ENCODE peak calls at places on chromosome 13, in ten cellular contexts. L is stimulated activated CD4-positive, alpha-beta T cell treated with anti-CD3 and anti-CD28 coated beads, Interleukin-15, amount 100 ng/mL, for 24 hours; I is activated CD8-positive, alpha-beta T cell treated with anti-CD3 and anti-CD28 coated beads, Interleukin-2, amount 10 ng/mL, durations not matched to agents 7 days and 5 days; T is iPS DF 19.7; M is stimulated activated CD8-positive, alpha-beta memory T cell treated with anti-CD3 and anti-CD28 coated beads, Interleukin-12 subunit alpha, Interleukin-12 subunit beta, amount 100 ng/mL, for 4 hours; K is skeletal muscle cell; V is stimulated activated naive CD4-positive, alpha-beta T cell treated with Interleukin-2 at 50 U/mL for 16 hours; N is activated CD4-positive, alpha-beta T cell treated with anti-CD3 and anti-CD28 coated beads, Interleukin-2, amount 50 U/mL, for 24 hours; F is A673; Y is NCI-H82. U is an unnamed sample.

GRCh38 chr13:73618275-73618865 is 515.8 kb downstream of the KLF12 start:
- DNase-seq in L (no peak), I (no peak), T (no peak), M (no peak), K (no peak), V (no peak), N (no peak), F (no peak), Y (no peak), U (no peak)

GRCh38 chr13:93226623-93227279 is at the start of gene GPC6:
- DNase-seq in L (no peak), I (no peak), T (no peak), M (no peak), K (peak), V (no peak), N (no peak), F (peak), Y (peak), U (no peak)

GRCh38 chr13:110850840-110851239 is 64.0 kb downstream of the ANKRD10 start:
- DNase-seq in L (no peak), I (no peak), T (no peak), M (no peak), K (no peak), V (no peak), N (no peak), F (no peak), Y (no peak), U (no peak)

GRCh38 chr13:108734676-108735075 is 105.3 kb downstream of the MYO16 start:
- DNase-seq in L (no peak), I (no peak), T (peak), M (no peak), K (no peak), V (no peak), N (no peak), F (peak), Y (peak), U (no peak)

GRCh38 chr13:91347996-91348905 is 764 bp downstream of the MIR17HG start:
- DNase-seq in L (peak), I (peak), T (no peak), M (peak), K (no peak), V (peak), N (peak), F (peak), Y (peak), U (peak)

GRCh38 chr13:85265296-85265695 is 533.9 kb downstream of the SLITRK6 start:
- DNase-seq in L (no peak), I (no peak), T (no peak), M (no peak), K (no peak), V (no peak), N (no peak), F (no peak), Y (no peak), U (no peak)

GRCh38 chr13:93476175-93476574 is 249.6 kb downstream of the GPC6 start:
- DNase-seq in L (no peak), I (no peak), T (no peak), M (no peak), K (peak), V (no peak), N (no peak), F (peak), Y (no peak), U (no peak)

GRCh38 chr13:25869941-25870340 is 181.9 kb downstream of the SHISA2 start:
- DNase-seq in L (no peak), I (no peak), T (no peak), M (no peak), K (no peak), V (no peak), N (no peak), F (no peak), Y (no peak), U (no peak)

GRCh38 chr13:34416833-34417425 is 525.1 kb upstream of the NBEA start:
- DNase-seq in L (no peak), I (no peak), T (no peak), M (no peak), K (peak), V (no peak), N (no peak), F (no peak), Y (peak), U (no peak)

GRCh38 chr13:45142440-45143345 is 22.4 kb downstream of the GTF2F2 start:
- DNase-seq in L (no peak), I (no peak), T (no peak), M (no peak), K (no peak), V (no peak), N (no peak), F (peak), Y (peak), U (no peak)

GRCh38 chr13:99144306-99144705 is 56.3 kb upstream of the UBAC2 start:
- DNase-seq in L (no peak), I (no peak), T (no peak), M (no peak), K (no peak), V (no peak), N (no peak), F (no peak), Y (no peak), U (no peak)

GRCh38 chr13:111977184-111977516 is 89.8 kb upstream of the SOX1 start:
- DNase-seq in L (no peak), I (no peak), T (no peak), M (no peak), K (no peak), V (no peak), N (no peak), F (no peak), Y (no peak), U (no peak)

GRCh38 chr13:46698015-46698414 is 98.9 kb downstream of the ESD start:
- DNase-seq in L (no peak), I (no peak), T (no peak), M (no peak), K (no peak), V (no peak), N (no peak), F (no peak), Y (no peak), U (no peak)

GRCh38 chr13:35190241-35190640 is 248.2 kb downstream of the NBEA start:
- DNase-seq in L (no peak), I (no peak), T (no peak), M (no peak), K (no peak), V (no peak), N (no peak), F (no peak), Y (no peak), U (no peak)

GRCh38 chr13:33057019-33057785 is 41.0 kb downstream of the KL start:
- DNase-seq in L (no peak), I (no peak), T (peak), M (no peak), K (no peak), V (no peak), N (no peak), F (peak), Y (peak), U (no peak)

GRCh38 chr13:41554626-41555386 is 97.5 kb downstream of the RGCC start:
- DNase-seq in L (peak), I (peak), T (no peak), M (no peak), K (no peak), V (peak), N (no peak), F (no peak), Y (no peak), U (no peak)

GRCh38 chr13:58619396-58620113 is 988.0 kb downstream of the PCDH17 start:
- DNase-seq in L (no peak), I (no peak), T (no peak), M (no peak), K (no peak), V (no peak), N (no peak), F (peak), Y (peak), U (no peak)

GRCh38 chr13:30607908-30608307 is 9.8 kb upstream of the USPL1 start:
- DNase-seq in L (peak), I (peak), T (no peak), M (peak), K (no peak), V (peak), N (peak), F (no peak), Y (no peak), U (no peak)

GRCh38 chr13:108915095-108915633 is 285.8 kb downstream of the MYO16 start:
- DNase-seq in L (no peak), I (no peak), T (no peak), M (no peak), K (no peak), V (no peak), N (no peak), F (peak), Y (peak), U (no peak)

GRCh38 chr13:88051746-88052482 is 380.7 kb downstream of the SLITRK5 start:
- DNase-seq in L (no peak), I (no peak), T (no peak), M (no peak), K (no peak), V (no peak), N (no peak), F (no peak), Y (no peak), U (no peak)

GRCh38 chr13:53201454-53202225 is 173.0 kb downstream of the OLFM4 start:
- DNase-seq in L (peak), I (no peak), T (no peak), M (no peak), K (no peak), V (no peak), N (no peak), F (peak), Y (peak), U (no peak)

GRCh38 chr13:113653264-113654174 is 4.5 kb downstream of the ATP4B start:
- DNase-seq in L (no peak), I (no peak), T (no peak), M (no peak), K (no peak), V (no peak), N (no peak), F (peak), Y (no peak), U (peak)

GRCh38 chr13:99968521-99969367 is 2.8 kb downstream of the ZIC5 start:
- DNase-seq in L (no peak), I (no peak), T (no peak), M (no peak), K (no peak), V (no peak), N (no peak), F (peak), Y (peak), U (no peak)

GRCh38 chr13:27599845-27600553 is 20.3 kb downstream of the LNX2 start:
- DNase-seq in L (no peak), I (no peak), T (no peak), M (no peak), K (peak), V (no peak), N (no peak), F (peak), Y (no peak), U (no peak)